ENCODE peak calls at places on chromosomes 5 and 9, in six cellular contexts. A is neural progenitor cell, E is psoas muscle, N is ovary, Y is uterus, O is A549. V is an unnamed sample.

GRCh38 chr5:154312571-154312970 is 122.0 kb downstream of the GALNT10 start:
- DNase-seq in O (no peak), N (no peak), A (no peak), Y (no peak), E (no peak), V (no peak)

GRCh38 chr9:124040935-124041816 is 29.6 kb downstream of the LHX2 start:
- DNase-seq in E (peak; percentile 51), Y (peak; percentile 24), O (peak; percentile 82), N (peak; percentile 24), A (peak; percentile 73), V (peak; percentile 72)

GRCh38 chr5:43363445-43364152 is 48.6 kb downstream of the CCL28 start:
- DNase-seq in O (no peak), Y (no peak), E (no peak), N (no peak), A (no peak), V (no peak)

GRCh38 chr5:27252911-27253310 is 214.5 kb upstream of the CDH9 start:
- DNase-seq in Y (no peak), E (no peak), O (no peak), N (no peak), A (no peak), V (no peak)

GRCh38 chr9:68619056-68619455 is 78.4 kb upstream of the TMEM252 start:
- DNase-seq in Y (no peak), N (no peak), E (no peak), A (no peak), O (no peak), V (no peak)

GRCh38 chr9:24416136-24416535 is 129.6 kb downstream of the IZUMO3 start:
- DNase-seq in N (no peak), A (no peak), Y (no peak), E (no peak), O (no peak), V (no peak)

GRCh38 chr5:32852535-32852934 is 141.4 kb downstream of the NPR3 start:
- DNase-seq in N (no peak), A (peak; percentile 78), O (peak; percentile 15), Y (no peak), E (peak; percentile 41), V (peak; percentile 4)

GRCh38 chr5:116739648-116740047 is 165.0 kb upstream of the SEMA6A start:
- DNase-seq in E (no peak), A (no peak), N (no peak), Y (no peak), O (no peak), V (no peak)

GRCh38 chr5:106860398-106861044 is 810.2 kb downstream of the EFNA5 start:
- DNase-seq in A (no peak), N (no peak), Y (no peak), O (no peak), E (no peak), V (no peak)

GRCh38 chr9:93951655-93952118 is 3.5 kb downstream of the BARX1 start:
- DNase-seq in E (no peak), N (no peak), Y (no peak), O (no peak), A (peak; percentile 29), V (no peak)

GRCh38 chr5:96870094-96871021 is 5.9 kb upstream of the ERAP2 start:
- DNase-seq in E (no peak), Y (no peak), O (no peak), N (no peak), A (no peak), V (no peak)

GRCh38 chr5:77957-78804 is 13.8 kb upstream of the PLEKHG4B start:
- DNase-seq in A (peak; percentile 75), E (no peak), O (peak; percentile 74), N (no peak), Y (no peak), V (peak; percentile 46)

GRCh38 chr5:9707766-9708462 is 77.8 kb upstream of the TAS2R1 start:
- DNase-seq in N (no peak), E (no peak), O (no peak), Y (no peak), A (no peak), V (no peak)

GRCh38 chr9:124771867-124772621 is 933 bp upstream of the NR6A1 start:
- DNase-seq in Y (peak; percentile 79), E (peak; percentile 75), O (peak; percentile 77), A (peak; percentile 93), N (peak; percentile 77), V (peak; percentile 58)

GRCh38 chr5:146208916-146209522 is 5.6 kb downstream of the RBM27 start:
- DNase-seq in N (no peak), O (peak; percentile 49), A (no peak), Y (no peak), E (no peak), V (no peak)

GRCh38 chr5:95989283-95990048 is 27.8 kb upstream of the ELL2 start:
- DNase-seq in N (no peak), A (no peak), O (no peak), Y (no peak), E (no peak), V (no peak)

GRCh38 chr5:107619781-107620180 is 51.0 kb downstream of the EFNA5 start:
- DNase-seq in Y (no peak), E (no peak), A (no peak), O (no peak), N (no peak), V (no peak)

GRCh38 chr9:12817702-12818101 is 42.9 kb downstream of the LURAP1L start:
- DNase-seq in Y (no peak), A (no peak), N (no peak), O (peak; percentile 44), E (no peak), V (no peak)

GRCh38 chr5:10595678-10596309 is 31.9 kb downstream of the ANKRD33B start:
- DNase-seq in E (no peak), N (peak; percentile 43), O (peak; percentile 92), A (no peak), Y (peak; percentile 52), V (peak; percentile 71)

GRCh38 chr9:137613738-137614523 is 4.9 kb upstream of the EHMT1 start:
- DNase-seq in A (no peak), N (no peak), E (no peak), Y (no peak), O (no peak), V (no peak)

GRCh38 chr9:110978516-110978915 is 59.8 kb downstream of the LPAR1 start:
- DNase-seq in A (no peak), O (no peak), E (no peak), Y (no peak), N (no peak), V (no peak)

GRCh38 chr9:110975969-110976368 is 62.3 kb downstream of the LPAR1 start:
- DNase-seq in A (no peak), E (no peak), O (no peak), Y (no peak), N (no peak), V (no peak)

GRCh38 chr9:110971705-110972104 is 66.6 kb downstream of the LPAR1 start:
- DNase-seq in A (no peak), O (no peak), N (no peak), Y (no peak), E (no peak), V (no peak)

GRCh38 chr9:110977259-110977709 is 61.0 kb downstream of the LPAR1 start:
- DNase-seq in A (no peak), N (no peak), Y (no peak), E (no peak), O (peak; percentile 13), V (no peak)

GRCh38 chr9:110975278-110975677 is 63.0 kb downstream of the LPAR1 start:
- DNase-seq in A (no peak), E (no peak), Y (no peak), N (no peak), O (no peak), V (no peak)
- H3K4me1 ChIP-seq in A (no peaks in the 10 kb centered on the region), E (no peaks in the 10 kb centered on the region), Y (no peaks in the 10 kb centered on the region), N (peaks cover 4% of the 10 kb centered on the region), O (peaks cover 62% of the 10 kb centered on the region), V (no peaks in the 10 kb centered on the region)

DNA sequence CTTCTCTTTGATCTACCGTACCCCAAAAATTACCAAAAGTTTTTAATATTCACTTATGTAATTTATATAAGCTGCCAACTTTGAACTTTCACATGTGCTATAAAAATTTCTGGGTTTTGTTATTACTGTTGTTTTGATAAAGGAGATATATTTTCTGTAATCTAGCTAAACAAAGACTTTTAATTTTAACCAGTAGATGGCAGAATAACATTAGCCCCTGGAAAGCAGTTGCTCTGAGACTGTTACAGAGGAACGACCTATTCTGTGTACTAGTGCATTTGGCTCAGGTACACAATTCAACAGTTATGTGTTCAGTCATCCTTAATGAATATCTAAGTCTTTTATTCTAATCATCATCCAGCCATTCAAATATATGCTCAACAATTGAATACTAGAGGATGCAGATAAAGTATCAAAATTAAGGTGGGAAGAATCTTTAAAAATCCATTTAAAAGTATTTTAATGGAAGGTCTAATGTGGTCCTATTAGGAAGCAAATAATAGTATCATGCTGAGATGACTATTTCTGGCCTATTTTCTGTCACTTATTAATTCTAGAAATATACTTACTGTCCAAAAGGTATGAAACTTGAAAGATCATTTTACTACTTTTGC is 8.6 kb downstream of the KLHL9 start:
- DNase-seq in O (peak; percentile 40), Y (no peak), E (no peak), N (no peak), A (peak; percentile 58), V (no peak)
- TF ChIP-seq CTCF in O (peak; percentile 84), Y (peak; percentile 64), E (peak; percentile 72), N (peak; percentile 39), A (peak; percentile 81), V (peak; percentile 59)

GRCh38 chr9:128324401-128324800 is 1.8 kb downstream of the COQ4 start:
- DNase-seq in E (no peak), A (no peak), N (no peak), O (no peak), Y (no peak), V (no peak)
- H3K4me1 ChIP-seq in E (peaks cover 20% of the 10 kb centered on the region), A (peaks cover 11% of the 10 kb centered on the region), N (peaks cover 8% of the 10 kb centered on the region), O (peaks cover 25% of the 10 kb centered on the region), Y (peaks cover 17% of the 10 kb centered on the region), V (peaks cover 44% of the 10 kb centered on the region)

GRCh38 chr5:179860301-179860700 is 1.7 kb upstream of the MRNIP start:
- DNase-seq in E (no peak), A (no peak), O (no peak), N (no peak), Y (no peak), V (no peak)

GRCh38 chr5:179862296-179862695 is 3.7 kb upstream of the MRNIP start:
- DNase-seq in N (no peak), Y (no peak), A (no peak), E (no peak), O (no peak), V (no peak)

GRCh38 chr5:179858241-179858585 is 404 bp downstream of the MRNIP start:
- DNase-seq in E (peak; percentile 25), N (no peak), A (peak; percentile 68), O (peak; percentile 52), Y (no peak), V (no peak)

GRCh38 chr5:179862891-179863290 is 4.3 kb upstream of the MRNIP start:
- DNase-seq in O (no peak), N (no peak), A (no peak), Y (no peak), E (no peak), V (no peak)

DNA sequence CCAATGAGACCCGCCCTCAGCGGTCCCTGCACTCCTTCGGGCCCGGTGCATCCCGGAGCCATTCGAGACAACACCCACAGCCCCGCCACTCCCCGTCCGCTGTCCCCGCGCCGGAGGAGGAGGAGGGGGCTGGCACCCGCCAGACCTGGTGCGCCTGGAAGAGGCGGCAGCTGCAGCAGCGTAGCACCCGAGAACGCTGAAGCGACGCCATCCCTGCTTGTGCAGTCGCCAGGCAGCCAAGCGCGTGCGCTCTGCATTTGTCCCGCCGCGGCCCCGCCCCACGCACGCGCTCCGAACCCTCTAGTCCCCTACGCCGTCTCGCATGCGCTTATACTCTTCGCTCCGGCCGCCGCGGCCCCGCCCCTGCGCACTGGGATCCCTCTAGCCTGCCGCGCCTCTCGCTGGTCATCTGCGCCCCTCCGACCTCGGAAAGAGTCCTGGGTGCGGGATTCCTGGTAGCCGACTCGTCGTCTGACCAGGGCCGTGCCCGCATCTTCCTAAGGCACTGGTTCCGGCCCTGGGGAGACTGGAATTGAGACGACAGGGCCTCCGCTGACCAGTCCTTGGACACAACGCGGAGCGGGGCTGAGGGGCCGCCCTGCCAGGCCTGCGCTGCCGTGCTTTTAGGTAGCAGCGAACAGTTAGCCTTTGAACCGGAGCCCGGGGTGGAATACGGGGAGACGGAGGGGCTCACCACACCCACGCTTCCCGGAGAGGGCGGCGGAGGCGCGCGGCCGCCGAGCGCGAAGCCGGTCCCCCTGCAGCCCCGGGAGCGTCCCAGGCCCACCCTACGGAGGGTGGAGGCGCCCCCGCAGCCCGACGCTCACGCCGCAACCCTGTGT is at the start of gene MRNIP:
- DNase-seq in N (peak; percentile 95), E (peak; percentile 98), Y (peak; percentile 96), O (peak; percentile 86), A (peak; percentile 98), V (peak; percentile 97)
- TF ChIP-seq CTCF in N (peak; percentile 13), E (no peak), Y (peak; percentile 55), O (no peak), A (no peak), V (peak; percentile 45)